ENCODE peak calls at places on chromosome 13, in four cellular contexts. P, O, Q and I are unnamed samples.

GRCh38 chr13:111315347-111315995 is 5.0 kb upstream of the TEX29 start:
- DNase-seq in Q (no peak), P (no peak), O (no peak), I (no peak)

GRCh38 chr13:79679334-79679733 is 198.4 kb downstream of the NDFIP2 start:
- DNase-seq in O (peak), Q (peak), P (peak), I (peak)

GRCh38 chr13:113902956-113903355 is 39.1 kb upstream of the GAS6 start:
- DNase-seq in P (no peak), Q (no peak), O (peak), I (no peak)

GRCh38 chr13:29922281-29922821 is 71.9 kb upstream of the UBL3 start:
- DNase-seq in Q (peak), O (no peak), P (no peak), I (no peak)

GRCh38 chr13:79995334-79995733 is 345.6 kb downstream of the SPRY2 start:
- DNase-seq in Q (peak), O (no peak), P (no peak), I (no peak)

GRCh38 chr13:105346141-105346766 is 1189.2 kb downstream of the EFNB2 start:
- DNase-seq in O (no peak), P (no peak), Q (peak), I (no peak)

GRCh38 chr13:27257648-27258253 is 6.4 kb downstream of the RPL21 start:
- DNase-seq in P (no peak), Q (no peak), O (no peak), I (no peak)

GRCh38 chr13:47249296-47249695 is 352.4 kb upstream of the HTR2A start:
- DNase-seq in P (no peak), O (no peak), Q (peak), I (no peak)

GRCh38 chr13:98731925-98732324 is 20.5 kb downstream of the SLC15A1 start:
- DNase-seq in Q (no peak), O (no peak), P (no peak), I (no peak)

GRCh38 chr13:57724486-57725272 is 93.1 kb downstream of the PCDH17 start:
- DNase-seq in P (no peak), Q (no peak), O (no peak), I (no peak)

GRCh38 chr13:65725001-65725400 is 1505.1 kb downstream of the PCDH9 start:
- DNase-seq in O (no peak), Q (peak), P (no peak), I (no peak)

GRCh38 chr13:99218545-99218944 is 17.9 kb downstream of the UBAC2 start:
- DNase-seq in P (peak), O (no peak), Q (peak), I (peak)

GRCh38 chr13:76822691-76823267 is 63.4 kb downstream of the KCTD12 start:
- DNase-seq in O (no peak), P (no peak), Q (peak), I (no peak)

GRCh38 chr13:34591801-34592454 is 350.1 kb upstream of the NBEA start:
- DNase-seq in O (no peak), P (peak), Q (no peak), I (peak)

GRCh38 chr13:76812971-76813691 is 73.1 kb downstream of the KCTD12 start:
- DNase-seq in O (no peak), Q (peak), P (peak), I (peak)

GRCh38 chr13:112984954-112985802 is 16.2 kb downstream of the MCF2L start:
- DNase-seq in Q (no peak), O (no peak), P (no peak), I (no peak)

GRCh38 chr13:41034382-41034781 is 15.3 kb upstream of the ELF1 start:
- DNase-seq in O (no peak), Q (no peak), P (no peak), I (no peak)

GRCh38 chr13:33999830-34000605 is 182.1 kb downstream of the RFC3 start:
- DNase-seq in Q (peak), P (no peak), O (no peak), I (no peak)

GRCh38 chr13:112506046-112506445 is 81.9 kb downstream of the TUBGCP3 start:
- DNase-seq in P (no peak), Q (no peak), O (no peak), I (no peak)

GRCh38 chr13:49082653-49083536 is 107.2 kb downstream of the FNDC3A start:
- DNase-seq in P (no peak), O (no peak), Q (peak), I (no peak)

GRCh38 chr13:104831823-104832222 is 1703.6 kb downstream of the EFNB2 start:
- DNase-seq in P (no peak), O (no peak), Q (no peak), I (no peak)

GRCh38 chr13:85373322-85373721 is 425.9 kb downstream of the SLITRK6 start:
- DNase-seq in O (no peak), Q (no peak), P (no peak), I (no peak)

GRCh38 chr13:49530452-49530851 is 34.7 kb downstream of the PHF11 start:
- DNase-seq in Q (no peak), O (no peak), P (no peak), I (no peak)

GRCh38 chr13:30816733-30817132 is 81.4 kb downstream of the ALOX5AP start:
- DNase-seq in P (no peak), Q (no peak), O (no peak), I (no peak)

GRCh38 chr13:43767351-43767901 is 19.3 kb downstream of the ENOX1 start:
- DNase-seq in P (peak), Q (peak), O (no peak), I (peak)

GRCh38 chr13:102042746-102043145 is 359.1 kb downstream of the FGF14 start:
- DNase-seq in Q (no peak), O (no peak), P (no peak), I (no peak)

GRCh38 chr13:36089130-36089529 is 42.1 kb downstream of the DCLK1 start:
- DNase-seq in O (no peak), P (no peak), Q (peak), I (no peak)

GRCh38 chr13:24269803-24270202 is 39.6 kb upstream of the C1QTNF9 start:
- DNase-seq in P (no peak), O (no peak), Q (no peak), I (no peak)

GRCh38 chr13:34719060-34719875 is 222.8 kb upstream of the NBEA start:
- DNase-seq in P (no peak), O (no peak), Q (no peak), I (no peak)

GRCh38 chr13:92657565-92657964 is 569.0 kb upstream of the GPC6 start:
- DNase-seq in P (no peak), Q (no peak), O (no peak), I (no peak)

GRCh38 chr13:33348366-33348765 is 62.8 kb upstream of the STARD13 start:
- DNase-seq in Q (peak), O (no peak), P (no peak), I (no peak)

GRCh38 chr13:80563451-80563850 is 222.5 kb upstream of the SPRY2 start:
- DNase-seq in O (no peak), P (no peak), Q (no peak), I (no peak)

GRCh38 chr13:43376596-43376995 is 353.2 kb downstream of the DNAJC15 start:
- DNase-seq in Q (no peak), P (no peak), O (no peak), I (no peak)

GRCh38 chr13:53201454-53202225 is 173.0 kb downstream of the OLFM4 start:
- DNase-seq in O (no peak), P (peak), Q (no peak), I (no peak)

GRCh38 chr13:97539651-97540230 is 105.8 kb downstream of the RAP2A start:
- DNase-seq in O (no peak), P (no peak), Q (peak), I (no peak)

GRCh38 chr13:43054803-43055802 is 31.7 kb downstream of the DNAJC15 start:
- DNase-seq in P (no peak), O (no peak), Q (peak), I (peak)

GRCh38 chr13:93045836-93046235 is 180.8 kb upstream of the GPC6 start:
- DNase-seq in O (no peak), P (no peak), Q (peak), I (no peak)

GRCh38 chr13:22198001-22198400 is 527.1 kb downstream of the FGF9 start:
- DNase-seq in O (no peak), P (no peak), Q (no peak), I (no peak)

GRCh38 chr13:44396963-44397580 is 23.4 kb downstream of the SERP2 start:
- DNase-seq in O (no peak), Q (peak), P (peak), I (no peak)